ENCODE peak calls at places on chromosome X, in six cellular contexts. K is NCI-H345, Y is ACHN, H is KBM-7, S is lung, V is NCI-H2171 treated with DMSO at 0.1 percent for 48 hours. J is an unnamed sample.

GRCh38 chrX:119622356-119623232 is 16.4 kb upstream of the NKRF start:
- DNase-seq in Y (no peak), K (no peak), H (no peak), V (no peak), S (no peak), J (no peak)

GRCh38 chrX:133985164-133986007 is at the start of gene GPC3:
- DNase-seq in S (no peak), Y (peak), K (peak), V (peak), H (peak), J (peak)

GRCh38 chrX:24334473-24334872 is 20.6 kb upstream of the SUPT20HL2 start:
- DNase-seq in Y (no peak), H (no peak), V (no peak), K (no peak), S (no peak), J (no peak)

GRCh38 chrX:38879631-38880220 is 78.5 kb downstream of the MID1IP1 start:
- DNase-seq in Y (no peak), V (no peak), K (peak), S (no peak), H (peak), J (no peak)

GRCh38 chrX:153460826-153461225 is 9.6 kb downstream of the HAUS7 start:
- DNase-seq in V (peak), K (peak), Y (peak), S (no peak), H (peak), J (peak)

GRCh38 chrX:131881194-131881593 is 141.9 kb upstream of the STK26 start:
- DNase-seq in K (no peak), V (peak), S (no peak), Y (no peak), H (no peak), J (no peak)

GRCh38 chrX:9494806-9495205 is 29.9 kb downstream of the TBL1X start:
- DNase-seq in H (peak), S (no peak), V (no peak), Y (no peak), K (no peak), J (no peak)

GRCh38 chrX:108811891-108812290 is 75.5 kb upstream of the IRS4 start:
- DNase-seq in V (no peak), K (no peak), S (no peak), Y (no peak), H (no peak), J (no peak)

GRCh38 chrX:15744181-15744867 is 6.3 kb downstream of the CA5B start:
- DNase-seq in V (no peak), H (no peak), Y (no peak), S (no peak), K (no peak), J (no peak)

GRCh38 chrX:57227691-57228090 is 58.8 kb upstream of the FAAH2 start:
- DNase-seq in K (no peak), S (no peak), V (no peak), Y (no peak), H (peak), J (no peak)

GRCh38 chrX:40189621-40190020 is 91.9 kb upstream of the BCOR start:
- DNase-seq in K (no peak), S (no peak), H (no peak), Y (no peak), V (no peak), J (no peak)

GRCh38 chrX:23797371-23798128 is 14.6 kb downstream of the SAT1 start:
- DNase-seq in K (peak), Y (no peak), H (no peak), S (no peak), V (no peak), J (no peak)

GRCh38 chrX:8453619-8454018 is 11.0 kb upstream of the VCX3B start:
- DNase-seq in S (no peak), Y (no peak), K (no peak), V (no peak), H (no peak), J (no peak)

GRCh38 chrX:150256297-150256650 is 106.8 kb upstream of the MAMLD1 start:
- DNase-seq in K (no peak), Y (no peak), V (no peak), H (no peak), S (no peak), J (no peak)

GRCh38 chrX:48942895-48943294 is 14.5 kb downstream of the OTUD5 start:
- DNase-seq in Y (no peak), H (no peak), V (no peak), K (no peak), S (no peak), J (no peak)

GRCh38 chrX:45771114-45771513 is 570.4 kb upstream of the DIPK2B start:
- DNase-seq in S (peak), V (no peak), Y (peak), H (no peak), K (no peak), J (no peak)

GRCh38 chrX:95058815-95059214 is 1384.8 kb downstream of the FAM133A start:
- DNase-seq in K (no peak), H (no peak), V (no peak), S (no peak), Y (peak), J (no peak)

GRCh38 chrX:137405449-137406140 is 160.3 kb upstream of the ZIC3 start:
- DNase-seq in Y (no peak), K (no peak), S (no peak), V (no peak), H (no peak), J (no peak)

GRCh38 chrX:11138498-11139390 is 27.6 kb downstream of the HCCS start:
- DNase-seq in K (no peak), H (no peak), S (no peak), V (no peak), Y (no peak), J (no peak)

J was measured in stimulated activated naive CD4-positive, alpha-beta T cell treated with Interleukin-2 at 50 U/mL for 16 hours.